ENCODE peak calls at places on chromosomes 7 and 10, in nine cellular contexts. P, T, H, Y, W, N, A, E and F are unnamed samples.

GRCh38 chr10:128739937-128740336 is 613.7 kb upstream of the MKI67 start:
- DNase-seq in P (no peak), Y (no peak), W (no peak), T (no peak), E (no peak), N (no peak), A (no peak), H (no peak), F (no peak)

GRCh38 chr10:71260622-71261325 is 48.4 kb downstream of the UNC5B start:
- DNase-seq in E (peak), Y (peak), H (peak), A (no peak), N (peak), T (no peak), W (peak), P (no peak), F (no peak)

GRCh38 chr10:116398224-116398623 is 29.4 kb upstream of the PNLIPRP3 start:
- DNase-seq in N (no peak), T (no peak), P (no peak), Y (no peak), H (no peak), W (no peak), E (no peak), A (no peak), F (no peak)

GRCh38 chr10:12419279-12419847 is 70.0 kb downstream of the CAMK1D start:
- DNase-seq in E (no peak), P (peak), H (peak), N (peak), W (peak), A (no peak), T (peak), Y (peak), F (no peak)

GRCh38 chr7:727104-727805 is at the start of gene PRKAR1B:
- DNase-seq in Y (no peak), N (no peak), P (no peak), H (no peak), E (peak), W (no peak), T (no peak), A (no peak), F (no peak)

GRCh38 chr10:47438857-47439474 is 44.9 kb downstream of the ANXA8 start:
- DNase-seq in H (peak), N (no peak), Y (peak), T (peak), P (no peak), A (no peak), W (no peak), E (peak), F (peak)

GRCh38 chr10:114356786-114357588 is 47.3 kb downstream of the AFAP1L2 start:
- DNase-seq in Y (peak), H (peak), N (no peak), T (peak), A (no peak), P (no peak), W (no peak), E (no peak), F (no peak)

GRCh38 chr10:25245171-25245570 is 70.4 kb downstream of the GPR158 start:
- DNase-seq in N (no peak), E (no peak), Y (no peak), A (no peak), W (no peak), H (no peak), T (no peak), P (no peak), F (no peak)

GRCh38 chr10:609868-610545 is 79.5 kb downstream of the DIP2C start:
- DNase-seq in P (no peak), A (no peak), E (no peak), Y (no peak), T (no peak), N (no peak), W (no peak), H (no peak), F (no peak)

GRCh38 chr10:24901686-24902399 is 50.6 kb downstream of the PRTFDC1 start:
- DNase-seq in H (peak), P (peak), Y (peak), N (peak), E (no peak), T (peak), A (no peak), W (peak), F (no peak)

GRCh38 chr7:946256-946996 is 8.1 kb downstream of the ADAP1 start:
- DNase-seq in W (no peak), T (no peak), N (peak), E (no peak), Y (no peak), A (no peak), P (no peak), H (no peak), F (no peak)

GRCh38 chr7:100673942-100674431 is 447 bp downstream of the GNB2 start:
- DNase-seq in H (peak), P (peak), E (peak), N (peak), A (no peak), W (peak), Y (no peak), T (no peak), F (no peak)

GRCh38 chr7:103391976-103392375 is 44.5 kb downstream of the PSMC2 start:
- DNase-seq in H (no peak), W (no peak), N (no peak), A (no peak), P (no peak), T (no peak), Y (peak), E (no peak), F (no peak)

DNA sequence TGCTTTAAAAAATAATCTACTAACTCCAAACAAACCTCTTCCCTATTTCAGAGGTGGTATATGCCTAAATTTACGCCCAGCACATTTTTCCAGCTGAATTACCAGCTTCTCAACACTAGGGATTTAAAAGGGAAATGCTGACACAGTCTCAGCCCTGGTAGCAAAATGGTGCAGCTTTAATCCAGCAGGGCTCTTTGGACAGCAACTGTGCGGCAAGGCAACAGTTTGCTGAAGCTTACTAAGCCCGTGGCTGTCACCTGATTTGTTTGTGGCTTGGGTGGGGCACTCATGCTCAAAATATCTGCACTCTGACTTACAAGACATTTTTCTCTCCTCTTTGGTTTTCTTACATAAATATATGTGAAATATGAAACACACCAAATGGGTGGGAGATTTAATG is 206.7 kb downstream of the POU6F2 start:
- DNase-seq in N (no peak), A (no peak), Y (no peak), P (no peak), W (no peak), T (no peak), H (no peak), E (no peak), F (no peak)
- TF ChIP-seq CTCF in N (no peak), A (peak), Y (no peak), P (no peak), W (no peak), T (no peak), H (no peak), E (no peak), F (no peak)

GRCh38 chr10:16519250-16519907 is 2.3 kb downstream of the C1QL3 start:
- DNase-seq in E (peak), N (no peak), P (no peak), W (no peak), H (no peak), A (no peak), Y (no peak), T (no peak), F (no peak)

GRCh38 chr10:16519908-16520861 is 1.5 kb downstream of the C1QL3 start:
- DNase-seq in A (no peak), N (no peak), E (peak), P (no peak), Y (no peak), H (no peak), W (no peak), T (no peak), F (no peak)

GRCh38 chr10:16520900-16521299 is 779 bp downstream of the C1QL3 start:
- DNase-seq in N (peak), E (peak), H (peak), W (no peak), P (no peak), Y (peak), T (no peak), A (no peak), F (no peak)

GRCh38 chr10:16521311-16522016 is at the start of gene C1QL3:
- DNase-seq in N (no peak), T (no peak), P (no peak), A (no peak), E (peak), W (no peak), H (peak), Y (peak), F (no peak)

GRCh38 chr10:16518822-16519221 is 2.9 kb downstream of the C1QL3 start:
- DNase-seq in T (no peak), Y (no peak), N (no peak), W (no peak), H (no peak), E (no peak), A (no peak), P (no peak), F (no peak)
- TF ChIP-seq CTCF in T (peak), Y (peak), N (peak), W (no peak), H (peak), E (no peak), A (peak), P (no peak), F (peak)

GRCh38 chr10:29924436-29924835 is 134.9 kb downstream of the JCAD start:
- DNase-seq in H (no peak), P (no peak), T (no peak), A (no peak), W (no peak), N (no peak), Y (no peak), E (no peak), F (no peak)

GRCh38 chr10:29923416-29923970 is 135.9 kb downstream of the JCAD start:
- DNase-seq in H (no peak), N (no peak), T (no peak), E (no peak), A (no peak), W (no peak), Y (no peak), P (no peak), F (no peak)

GRCh38 chr10:29925771-29926345 is 133.5 kb downstream of the JCAD start:
- DNase-seq in H (no peak), T (no peak), E (no peak), N (no peak), Y (no peak), P (no peak), A (no peak), W (no peak), F (no peak)

GRCh38 chr10:29929006-29929405 is 130.4 kb downstream of the JCAD start:
- DNase-seq in H (no peak), P (no peak), A (no peak), E (no peak), Y (no peak), W (no peak), T (no peak), N (no peak), F (no peak)

GRCh38 chr10:29926649-29927048 is 132.7 kb downstream of the JCAD start:
- DNase-seq in N (no peak), E (peak), H (peak), Y (peak), T (no peak), W (no peak), P (no peak), A (no peak), F (no peak)
- TF ChIP-seq CTCF in N (peak), E (peak), H (peak), Y (peak), T (peak), W (peak), P (peak), A (peak), F (peak)

DNA sequence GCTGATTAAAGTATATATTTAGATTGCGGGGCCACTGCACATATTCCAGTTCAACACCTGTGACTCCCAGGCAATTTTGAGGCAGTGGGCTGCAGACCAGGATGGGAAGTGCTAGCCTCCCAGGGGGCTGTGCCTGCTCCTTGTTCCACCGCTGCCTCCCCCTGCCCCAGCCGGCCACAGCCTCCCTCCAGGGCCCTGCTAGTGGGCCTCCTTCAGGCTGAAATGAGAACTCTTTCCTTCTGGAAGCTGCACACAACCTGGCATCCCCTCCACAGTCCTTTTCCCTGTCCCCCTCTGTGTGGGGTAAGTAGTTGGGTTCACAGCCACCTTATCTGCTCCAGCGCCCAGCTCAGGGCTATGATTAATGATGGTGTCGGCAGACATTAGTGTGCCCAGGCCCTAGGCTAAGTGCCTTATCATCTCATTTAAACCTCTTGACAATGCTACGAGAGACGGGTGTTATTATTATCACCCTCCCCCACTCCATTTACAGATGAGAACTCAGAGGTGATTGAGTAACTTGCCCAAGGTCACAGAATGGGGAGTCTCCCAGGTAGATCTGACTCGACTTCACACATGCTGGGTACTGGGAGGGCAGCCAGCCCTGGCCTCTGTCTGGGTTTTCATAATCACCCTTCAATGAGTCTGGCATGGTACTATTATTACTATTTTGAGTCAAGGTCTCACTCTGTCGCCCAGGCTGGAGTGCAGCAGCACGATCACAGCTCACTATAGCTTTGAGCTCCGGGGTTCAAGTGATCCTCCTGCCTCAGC is 10.8 kb upstream of the SFRP5 start:
- DNase-seq in A (no peak), W (no peak), N (no peak), H (no peak), P (peak), T (no peak), E (no peak), Y (no peak), F (no peak)
- TF ChIP-seq CTCF in A (peak), W (no peak), N (no peak), H (peak), P (no peak), T (no peak), E (no peak), Y (no peak), F (no peak)

DNA sequence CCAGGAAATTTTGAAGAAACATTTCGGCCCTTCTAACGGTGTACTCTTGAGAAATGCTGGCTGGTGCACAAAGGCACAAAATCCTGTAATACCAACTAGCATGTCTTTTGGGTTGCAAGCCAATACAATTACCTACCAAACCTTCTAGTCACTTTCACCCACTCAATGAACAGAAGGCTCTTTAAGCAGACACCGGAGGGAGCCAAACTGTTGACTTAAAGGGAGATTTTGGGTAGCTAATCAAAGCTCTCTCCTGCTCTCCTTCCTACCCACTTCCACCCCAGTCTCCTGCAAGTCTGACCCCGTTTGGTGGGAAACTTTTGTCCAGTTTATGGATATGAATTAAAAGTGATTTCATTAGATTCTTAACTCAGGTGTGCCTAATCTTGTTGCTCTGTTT is 24.0 kb downstream of the GRM3 start:
- DNase-seq in T (no peak), H (no peak), N (no peak), Y (no peak), P (no peak), A (no peak), W (no peak), E (no peak), F (no peak)
- TF ChIP-seq CTCF in T (no peak), H (no peak), N (no peak), Y (no peak), P (no peak), A (no peak), W (no peak), E (no peak), F (peak)

GRCh38 chr10:43278216-43278615 is 11.4 kb upstream of the RASGEF1A start:
- DNase-seq in N (no peak), Y (no peak), E (no peak), T (no peak), A (no peak), W (no peak), H (no peak), P (no peak), F (no peak)
- TF ChIP-seq CTCF in N (no peak), Y (no peak), E (no peak), T (no peak), A (no peak), W (no peak), H (no peak), P (no peak), F (no peak)